ENCODE peak calls at places on chromosomes 1 and 21, in seven cellular contexts. One of them, this sample, is unnamed.

GRCh38 chr21:29547998-29548397 is 249.3 kb downstream of the BACH1 start:
- DNase-seq in HCT116: no peak
- DNase-seq in heart left ventricle: no peak
- DNase-seq in A549: no peak
- DNase-seq in H54: no peak
- DNase-seq in breast epithelium: no peak
- DNase-seq in tibial nerve: no peak
- DNase-seq in this sample: no peak

GRCh38 chr1:12587981-12588620 is 29.9 kb downstream of the DHRS3 start:
- DNase-seq in HCT116: no peak
- DNase-seq in heart left ventricle: no peak
- DNase-seq in A549: peak; percentile 38
- DNase-seq in H54: peak; percentile 33
- DNase-seq in breast epithelium: no peak
- DNase-seq in tibial nerve: no peak
- DNase-seq in this sample: no peak

GRCh38 chr21:34801519-34802132 is 132.8 kb downstream of the CLIC6 start:
- DNase-seq in HCT116: no peak
- DNase-seq in heart left ventricle: no peak
- DNase-seq in A549: peak; percentile 22
- DNase-seq in H54: no peak
- DNase-seq in breast epithelium: no peak
- DNase-seq in tibial nerve: no peak
- DNase-seq in this sample: no peak

GRCh38 chr1:94063379-94063778 is 57.6 kb downstream of the ABCA4 start:
- DNase-seq in HCT116: peak; percentile 51
- DNase-seq in heart left ventricle: peak; percentile 71
- DNase-seq in A549: no peak
- DNase-seq in H54: no peak
- DNase-seq in breast epithelium: no peak
- DNase-seq in tibial nerve: peak; percentile 35
- DNase-seq in this sample: peak; percentile 68

GRCh38 chr1:201266774-201267173 is 16.5 kb upstream of the PKP1 start:
- DNase-seq in HCT116: no peak
- DNase-seq in heart left ventricle: no peak
- DNase-seq in A549: peak; percentile 92
- DNase-seq in H54: peak; percentile 73
- DNase-seq in breast epithelium: no peak
- DNase-seq in tibial nerve: no peak
- DNase-seq in this sample: no peak

GRCh38 chr1:33153650-33154049 is 28.2 kb downstream of the TRIM62 start:
- DNase-seq in HCT116: no peak
- DNase-seq in heart left ventricle: no peak
- DNase-seq in A549: no peak
- DNase-seq in H54: no peak
- DNase-seq in breast epithelium: no peak
- DNase-seq in tibial nerve: no peak
- DNase-seq in this sample: no peak

GRCh38 chr1:202319381-202320080 is 22.2 kb downstream of the UBE2T start:
- DNase-seq in HCT116: no peak
- DNase-seq in heart left ventricle: no peak
- DNase-seq in A549: no peak
- DNase-seq in H54: no peak
- DNase-seq in breast epithelium: no peak
- DNase-seq in tibial nerve: no peak
- DNase-seq in this sample: no peak

GRCh38 chr1:29094433-29094832 is 29.3 kb downstream of the TMEM200B start:
- DNase-seq in HCT116: no peak
- DNase-seq in heart left ventricle: no peak
- DNase-seq in A549: no peak
- DNase-seq in H54: no peak
- DNase-seq in breast epithelium: no peak
- DNase-seq in tibial nerve: no peak
- DNase-seq in this sample: no peak

GRCh38 chr1:1273152-1273534 is 511 bp downstream of the UBE2J2 start:
- DNase-seq in HCT116: no peak
- DNase-seq in heart left ventricle: no peak
- DNase-seq in A549: no peak
- DNase-seq in H54: no peak
- DNase-seq in breast epithelium: no peak
- DNase-seq in tibial nerve: no peak
- DNase-seq in this sample: no peak

GRCh38 chr1:107213225-107213624 is 72.4 kb downstream of the NTNG1 start:
- DNase-seq in HCT116: no peak
- DNase-seq in heart left ventricle: no peak
- DNase-seq in A549: no peak
- DNase-seq in H54: no peak
- DNase-seq in breast epithelium: no peak
- DNase-seq in tibial nerve: no peak
- DNase-seq in this sample: no peak

GRCh38 chr1:235102993-235103411 is 25.6 kb downstream of the TOMM20 start:
- DNase-seq in HCT116: no peak
- DNase-seq in heart left ventricle: no peak
- DNase-seq in A549: no peak
- DNase-seq in H54: no peak
- DNase-seq in breast epithelium: no peak
- DNase-seq in tibial nerve: no peak
- DNase-seq in this sample: no peak

GRCh38 chr1:176033879-176034278 is 173.2 kb downstream of the COP1 start:
- DNase-seq in HCT116: no peak
- DNase-seq in heart left ventricle: no peak
- DNase-seq in A549: no peak
- DNase-seq in H54: no peak
- DNase-seq in breast epithelium: no peak
- DNase-seq in tibial nerve: no peak
- DNase-seq in this sample: no peak

GRCh38 chr1:186875874-186876273 is 47.1 kb downstream of the PLA2G4A start:
- DNase-seq in HCT116: no peak
- DNase-seq in heart left ventricle: no peak
- DNase-seq in A549: no peak
- DNase-seq in H54: no peak
- DNase-seq in breast epithelium: no peak
- DNase-seq in tibial nerve: no peak
- DNase-seq in this sample: no peak

GRCh38 chr1:65265296-65266271 is 43.8 kb upstream of the DNAJC6 start:
- DNase-seq in HCT116: no peak
- DNase-seq in heart left ventricle: peak; percentile 43
- DNase-seq in A549: no peak
- DNase-seq in H54: no peak
- DNase-seq in breast epithelium: no peak
- DNase-seq in tibial nerve: no peak
- DNase-seq in this sample: peak; percentile 65

GRCh38 chr1:35600593-35600992 is 27.5 kb downstream of the TFAP2E start:
- DNase-seq in HCT116: no peak
- DNase-seq in heart left ventricle: no peak
- DNase-seq in A549: no peak
- DNase-seq in H54: no peak
- DNase-seq in breast epithelium: no peak
- DNase-seq in tibial nerve: no peak
- DNase-seq in this sample: no peak

GRCh38 chr21:45030637-45031218 is 43.7 kb upstream of the ADARB1 start:
- DNase-seq in HCT116: no peak
- DNase-seq in heart left ventricle: peak; percentile 58
- DNase-seq in A549: no peak
- DNase-seq in H54: no peak
- DNase-seq in breast epithelium: peak; percentile 28
- DNase-seq in tibial nerve: peak; percentile 8
- DNase-seq in this sample: no peak

GRCh38 chr1:202145325-202146140 is 996 bp upstream of the ARL8A start:
- DNase-seq in HCT116: no peak
- DNase-seq in heart left ventricle: no peak
- DNase-seq in A549: no peak
- DNase-seq in H54: peak; percentile 35
- DNase-seq in breast epithelium: no peak
- DNase-seq in tibial nerve: no peak
- DNase-seq in this sample: no peak

GRCh38 chr1:36803870-36804560 is 230.3 kb downstream of the GRIK3 start:
- DNase-seq in HCT116: no peak
- DNase-seq in heart left ventricle: no peak
- DNase-seq in A549: no peak
- DNase-seq in H54: no peak
- DNase-seq in breast epithelium: no peak
- DNase-seq in tibial nerve: no peak
- DNase-seq in this sample: no peak

GRCh38 chr21:26587621-26588260 is 14.7 kb upstream of the CYYR1 start:
- DNase-seq in HCT116: no peak
- DNase-seq in heart left ventricle: no peak
- DNase-seq in A549: peak; percentile 31
- DNase-seq in H54: no peak
- DNase-seq in breast epithelium: no peak
- DNase-seq in tibial nerve: no peak
- DNase-seq in this sample: no peak

GRCh38 chr1:153805042-153805745 is 30.0 kb downstream of the SLC27A3 start:
- DNase-seq in HCT116: peak; percentile 78
- DNase-seq in heart left ventricle: peak; percentile 59
- DNase-seq in A549: peak; percentile 37
- DNase-seq in H54: peak; percentile 81
- DNase-seq in breast epithelium: no peak
- DNase-seq in tibial nerve: no peak
- DNase-seq in this sample: peak; percentile 48

GRCh38 chr1:182389619-182390047 is 2.0 kb downstream of the GLUL start:
- DNase-seq in HCT116: no peak
- DNase-seq in heart left ventricle: peak; percentile 44
- DNase-seq in A549: no peak
- DNase-seq in H54: no peak
- DNase-seq in breast epithelium: peak; percentile 59
- DNase-seq in tibial nerve: no peak
- DNase-seq in this sample: no peak
- TF ChIP-seq POLR2A in HCT116: no peak
- TF ChIP-seq POLR2A in heart left ventricle: no peak
- TF ChIP-seq POLR2A in A549: no peak
- TF ChIP-seq POLR2A in H54: no peak
- TF ChIP-seq POLR2A in breast epithelium: peak; percentile 18
- TF ChIP-seq POLR2A in tibial nerve: peak; percentile 33
- TF ChIP-seq POLR2A in this sample: no peak

GRCh38 chr1:113868387-113869083 is 3.0 kb downstream of the PTPN22 start:
- DNase-seq in HCT116: no peak
- DNase-seq in heart left ventricle: no peak
- DNase-seq in A549: no peak
- DNase-seq in H54: no peak
- DNase-seq in breast epithelium: no peak
- DNase-seq in tibial nerve: no peak
- DNase-seq in this sample: no peak

GRCh38 chr1:113874017-113874879 is 2.7 kb upstream of the PTPN22 start:
- DNase-seq in HCT116: peak; percentile 41
- DNase-seq in heart left ventricle: no peak
- DNase-seq in A549: no peak
- DNase-seq in H54: no peak
- DNase-seq in breast epithelium: no peak
- DNase-seq in tibial nerve: no peak
- DNase-seq in this sample: peak; percentile 17

GRCh38 chr1:113870778-113871177 is 734 bp downstream of the PTPN22 start:
- DNase-seq in HCT116: no peak
- DNase-seq in heart left ventricle: no peak
- DNase-seq in A549: no peak
- DNase-seq in H54: no peak
- DNase-seq in breast epithelium: no peak
- DNase-seq in tibial nerve: no peak
- DNase-seq in this sample: no peak

GRCh38 chr1:113872219-113872934 is 865 bp upstream of the PTPN22 start:
- DNase-seq in HCT116: no peak
- DNase-seq in heart left ventricle: no peak
- DNase-seq in A549: no peak
- DNase-seq in H54: no peak
- DNase-seq in breast epithelium: no peak
- DNase-seq in tibial nerve: no peak
- DNase-seq in this sample: no peak

DNA sequence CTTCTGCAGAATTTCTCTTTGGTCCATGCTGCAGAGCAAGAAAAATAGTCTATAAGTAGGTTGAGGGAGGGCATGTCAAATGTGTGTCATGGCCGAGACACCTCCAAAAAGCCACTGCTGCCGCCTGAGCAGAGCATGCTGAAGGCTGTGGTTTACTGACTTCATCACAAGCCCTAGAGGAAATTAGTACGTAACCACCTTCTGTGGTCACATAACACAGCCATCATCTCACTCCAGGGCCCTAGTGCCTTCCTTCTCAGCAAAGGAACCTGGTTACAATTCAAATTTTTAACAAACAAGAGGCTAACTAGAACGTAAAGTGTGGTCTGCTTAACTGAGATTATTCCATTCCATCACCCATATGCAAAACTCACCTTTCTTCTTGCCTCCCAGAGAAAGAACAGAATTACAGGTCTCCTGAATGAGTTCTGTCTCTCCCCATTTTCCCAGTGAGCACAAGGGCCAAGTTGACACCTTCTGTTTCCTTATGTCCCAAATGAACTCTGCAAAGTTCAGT is at the start of gene PTPN22:
- DNase-seq in HCT116: no peak
- DNase-seq in heart left ventricle: peak; percentile 27
- DNase-seq in A549: no peak
- DNase-seq in H54: peak; percentile 30
- DNase-seq in breast epithelium: no peak
- DNase-seq in tibial nerve: no peak
- DNase-seq in this sample: peak; percentile 51
- TF ChIP-seq POLR2A in HCT116: no peak
- TF ChIP-seq POLR2A in heart left ventricle: no peak
- TF ChIP-seq POLR2A in A549: no peak
- TF ChIP-seq POLR2A in H54: no peak
- TF ChIP-seq POLR2A in breast epithelium: no peak
- TF ChIP-seq POLR2A in tibial nerve: no peak
- TF ChIP-seq POLR2A in this sample: no peak

GRCh38 chr1:117067528-117068370 is 7.6 kb downstream of the TTF2 start:
- DNase-seq in HCT116: peak; percentile 18
- DNase-seq in heart left ventricle: peak; percentile 47
- DNase-seq in A549: peak; percentile 34
- DNase-seq in H54: peak; percentile 23
- DNase-seq in breast epithelium: no peak
- DNase-seq in tibial nerve: no peak
- DNase-seq in this sample: peak; percentile 59
- TF ChIP-seq POLR2A in HCT116: no peak
- TF ChIP-seq POLR2A in heart left ventricle: no peak
- TF ChIP-seq POLR2A in A549: no peak
- TF ChIP-seq POLR2A in H54: no peak
- TF ChIP-seq POLR2A in breast epithelium: no peak
- TF ChIP-seq POLR2A in tibial nerve: no peak
- TF ChIP-seq POLR2A in this sample: no peak

DNA sequence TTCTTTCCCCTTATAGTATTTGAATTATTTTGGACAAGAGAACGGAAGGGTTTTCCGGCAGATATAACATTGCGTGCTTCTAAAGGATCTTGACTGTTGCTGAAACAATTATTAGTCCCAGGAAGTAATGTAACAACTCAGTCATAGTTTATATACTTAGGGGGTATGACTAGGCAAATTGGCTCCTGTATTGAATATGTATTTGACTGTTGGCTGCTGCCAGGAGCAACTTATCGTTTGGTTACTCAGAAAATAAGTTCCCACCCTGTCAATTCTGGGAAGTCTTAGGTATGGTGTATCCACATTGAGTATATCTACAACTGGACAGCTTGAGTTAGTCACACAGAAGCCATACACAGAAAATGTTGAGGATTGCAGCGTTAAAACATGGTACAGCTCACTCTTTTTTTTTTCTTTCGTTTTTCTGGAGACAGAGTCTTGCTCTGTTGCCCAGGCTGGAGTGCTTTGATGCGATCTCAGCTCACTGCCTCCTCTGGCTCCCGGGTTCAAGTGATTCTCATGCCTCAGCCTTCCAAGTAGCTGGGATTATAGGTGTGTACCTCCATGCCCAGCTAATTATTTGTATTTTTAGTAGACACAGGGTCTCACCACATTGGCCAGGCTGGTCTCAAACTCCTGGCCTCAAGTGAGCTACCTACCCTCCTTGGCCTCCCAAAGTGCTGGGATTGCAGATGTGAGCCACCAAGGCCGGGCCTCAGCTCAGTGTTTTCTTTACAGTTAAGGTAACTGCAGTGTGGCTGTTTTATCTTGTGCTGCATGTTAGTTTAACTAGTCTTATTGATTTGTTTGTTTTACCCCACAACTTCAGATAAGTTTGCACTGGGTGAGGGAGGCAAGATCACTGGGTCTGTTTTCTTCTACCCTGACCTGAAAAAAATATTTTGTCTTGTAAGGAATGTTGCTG is 10.2 kb downstream of the SMAP2 start:
- DNase-seq in HCT116: no peak
- DNase-seq in heart left ventricle: no peak
- DNase-seq in A549: no peak
- DNase-seq in H54: no peak
- DNase-seq in breast epithelium: no peak
- DNase-seq in tibial nerve: no peak
- DNase-seq in this sample: no peak
- TF ChIP-seq POLR2A in HCT116: no peak
- TF ChIP-seq POLR2A in heart left ventricle: no peak
- TF ChIP-seq POLR2A in A549: no peak
- TF ChIP-seq POLR2A in H54: no peak
- TF ChIP-seq POLR2A in breast epithelium: no peak
- TF ChIP-seq POLR2A in tibial nerve: no peak
- TF ChIP-seq POLR2A in this sample: no peak